ENCODE peak calls at places on chromosomes 1 and 21, in seven cellular contexts. One of them, this sample, is unnamed. For H3K9me3, the result is how much of the 10 kb centered on the place peaks cover.

GRCh38 chr21:23008803-23009202 is 2010.6 kb downstream of the NCAM2 start:
- DNase-seq in CD8-positive, alpha-beta memory T cell: no peak
- DNase-seq in cardiac muscle cell: no peak
- DNase-seq in body of pancreas: no peak
- DNase-seq in CD4-positive, alpha-beta memory T cell: no peak
- DNase-seq in CD8-positive, alpha-beta T cell: no peak
- DNase-seq in stomach: no peak
- DNase-seq in this sample: no peak

GRCh38 chr21:45126085-45126687 is 51.8 kb downstream of the ADARB1 start:
- DNase-seq in CD8-positive, alpha-beta memory T cell: no peak
- DNase-seq in cardiac muscle cell: peak
- DNase-seq in body of pancreas: no peak
- DNase-seq in CD4-positive, alpha-beta memory T cell: no peak
- DNase-seq in CD8-positive, alpha-beta T cell: no peak
- DNase-seq in stomach: no peak
- DNase-seq in this sample: no peak

GRCh38 chr1:14486401-14487110 is 111.9 kb upstream of the KAZN start:
- DNase-seq in CD8-positive, alpha-beta memory T cell: no peak
- DNase-seq in cardiac muscle cell: no peak
- DNase-seq in body of pancreas: peak
- DNase-seq in CD4-positive, alpha-beta memory T cell: no peak
- DNase-seq in CD8-positive, alpha-beta T cell: no peak
- DNase-seq in stomach: no peak
- DNase-seq in this sample: no peak

GRCh38 chr21:44024895-44025353 is 12.8 kb downstream of the TRAPPC10 start:
- DNase-seq in CD8-positive, alpha-beta memory T cell: no peak
- DNase-seq in cardiac muscle cell: no peak
- DNase-seq in body of pancreas: peak
- DNase-seq in CD4-positive, alpha-beta memory T cell: no peak
- DNase-seq in CD8-positive, alpha-beta T cell: no peak
- DNase-seq in stomach: no peak
- DNase-seq in this sample: no peak

GRCh38 chr1:58162952-58163550 is 383.5 kb downstream of the OMA1 start:
- DNase-seq in CD8-positive, alpha-beta memory T cell: no peak
- DNase-seq in cardiac muscle cell: peak
- DNase-seq in body of pancreas: peak
- DNase-seq in CD4-positive, alpha-beta memory T cell: no peak
- DNase-seq in CD8-positive, alpha-beta T cell: no peak
- DNase-seq in stomach: peak
- DNase-seq in this sample: no peak

GRCh38 chr1:111563619-111564018 is 56.0 kb upstream of the RAP1A start:
- DNase-seq in CD8-positive, alpha-beta memory T cell: no peak
- DNase-seq in cardiac muscle cell: no peak
- DNase-seq in body of pancreas: no peak
- DNase-seq in CD4-positive, alpha-beta memory T cell: no peak
- DNase-seq in CD8-positive, alpha-beta T cell: no peak
- DNase-seq in stomach: no peak
- DNase-seq in this sample: no peak

GRCh38 chr1:3785458-3786157 is 10.7 kb downstream of the LRRC47 start:
- DNase-seq in CD8-positive, alpha-beta memory T cell: no peak
- DNase-seq in cardiac muscle cell: peak
- DNase-seq in body of pancreas: no peak
- DNase-seq in CD4-positive, alpha-beta memory T cell: no peak
- DNase-seq in CD8-positive, alpha-beta T cell: no peak
- DNase-seq in stomach: no peak
- DNase-seq in this sample: no peak

GRCh38 chr1:88549536-88549935 is 134.5 kb upstream of the PKN2 start:
- DNase-seq in CD8-positive, alpha-beta memory T cell: no peak
- DNase-seq in cardiac muscle cell: no peak
- DNase-seq in body of pancreas: no peak
- DNase-seq in CD4-positive, alpha-beta memory T cell: no peak
- DNase-seq in CD8-positive, alpha-beta T cell: no peak
- DNase-seq in stomach: no peak
- DNase-seq in this sample: no peak

GRCh38 chr1:217647791-217648190 is 16.6 kb downstream of the SPATA17 start:
- DNase-seq in CD8-positive, alpha-beta memory T cell: no peak
- DNase-seq in cardiac muscle cell: no peak
- DNase-seq in body of pancreas: no peak
- DNase-seq in CD4-positive, alpha-beta memory T cell: no peak
- DNase-seq in CD8-positive, alpha-beta T cell: no peak
- DNase-seq in stomach: no peak
- DNase-seq in this sample: no peak

GRCh38 chr1:183391863-183392262 is 26.3 kb downstream of the NMNAT2 start:
- DNase-seq in CD8-positive, alpha-beta memory T cell: no peak
- DNase-seq in cardiac muscle cell: no peak
- DNase-seq in body of pancreas: no peak
- DNase-seq in CD4-positive, alpha-beta memory T cell: no peak
- DNase-seq in CD8-positive, alpha-beta T cell: no peak
- DNase-seq in stomach: no peak
- DNase-seq in this sample: no peak

GRCh38 chr1:225855503-225856285 is 26.5 kb downstream of the TMEM63A start:
- DNase-seq in CD8-positive, alpha-beta memory T cell: no peak
- DNase-seq in cardiac muscle cell: no peak
- DNase-seq in body of pancreas: no peak
- DNase-seq in CD4-positive, alpha-beta memory T cell: no peak
- DNase-seq in CD8-positive, alpha-beta T cell: no peak
- DNase-seq in stomach: no peak
- DNase-seq in this sample: no peak

GRCh38 chr1:170765712-170766330 is 101.9 kb downstream of the PRRX1 start:
- DNase-seq in CD8-positive, alpha-beta memory T cell: no peak
- DNase-seq in cardiac muscle cell: peak
- DNase-seq in body of pancreas: no peak
- DNase-seq in CD4-positive, alpha-beta memory T cell: no peak
- DNase-seq in CD8-positive, alpha-beta T cell: no peak
- DNase-seq in stomach: no peak
- DNase-seq in this sample: no peak

DNA sequence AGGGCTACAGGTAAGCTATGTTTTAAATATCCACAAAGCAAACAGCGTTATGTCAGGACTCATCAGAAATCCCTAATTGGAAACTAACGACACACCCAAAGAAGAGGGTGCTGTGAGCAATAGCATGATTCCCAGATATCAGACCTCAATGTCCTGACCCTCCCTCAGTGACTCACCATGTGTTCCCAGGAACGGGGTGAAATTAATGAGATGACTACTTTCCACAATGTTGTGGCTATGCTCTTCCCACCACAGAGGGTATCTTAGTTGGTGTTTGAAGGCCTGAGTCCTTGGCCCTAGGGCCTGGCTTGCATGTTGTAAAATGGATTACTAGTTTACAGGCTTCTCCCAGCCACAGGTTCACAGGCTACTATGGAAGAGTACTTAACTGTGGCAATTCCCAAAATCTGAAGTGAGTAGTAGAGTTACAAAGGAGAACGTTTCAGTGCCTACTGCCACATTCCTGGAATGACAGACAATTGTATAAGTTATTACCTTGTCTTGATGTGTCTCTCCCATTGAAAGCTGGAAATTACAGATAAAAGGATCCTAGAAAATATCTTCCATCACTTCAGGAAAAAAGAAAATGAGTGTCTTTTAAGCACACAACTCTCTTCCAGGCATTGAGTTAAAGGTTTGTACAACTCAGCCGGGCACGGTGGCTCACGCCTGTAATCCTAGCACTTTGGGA is 1.7 kb upstream of the KRTAP11-1 start:
- DNase-seq in CD8-positive, alpha-beta memory T cell: no peak
- DNase-seq in cardiac muscle cell: no peak
- DNase-seq in body of pancreas: no peak
- DNase-seq in CD4-positive, alpha-beta memory T cell: no peak
- DNase-seq in CD8-positive, alpha-beta T cell: no peak
- DNase-seq in stomach: no peak
- DNase-seq in this sample: no peak
- H3K9me3 ChIP-seq in CD8-positive, alpha-beta memory T cell: under half
- H3K9me3 ChIP-seq in cardiac muscle cell: under half
- H3K9me3 ChIP-seq in body of pancreas: under half
- H3K9me3 ChIP-seq in CD4-positive, alpha-beta memory T cell: under half
- H3K9me3 ChIP-seq in CD8-positive, alpha-beta T cell: under half
- H3K9me3 ChIP-seq in stomach: under half
- H3K9me3 ChIP-seq in this sample: under half

GRCh38 chr21:28590722-28591121 is 402.0 kb downstream of the LTN1 start:
- DNase-seq in CD8-positive, alpha-beta memory T cell: no peak
- DNase-seq in cardiac muscle cell: no peak
- DNase-seq in body of pancreas: no peak
- DNase-seq in CD4-positive, alpha-beta memory T cell: no peak
- DNase-seq in CD8-positive, alpha-beta T cell: no peak
- DNase-seq in stomach: no peak
- DNase-seq in this sample: no peak

GRCh38 chr21:28592205-28592845 is 400.4 kb downstream of the LTN1 start:
- DNase-seq in CD8-positive, alpha-beta memory T cell: no peak
- DNase-seq in cardiac muscle cell: no peak
- DNase-seq in body of pancreas: no peak
- DNase-seq in CD4-positive, alpha-beta memory T cell: no peak
- DNase-seq in CD8-positive, alpha-beta T cell: no peak
- DNase-seq in stomach: no peak
- DNase-seq in this sample: no peak

GRCh38 chr21:28590026-28590425 is 402.7 kb downstream of the LTN1 start:
- DNase-seq in CD8-positive, alpha-beta memory T cell: no peak
- DNase-seq in cardiac muscle cell: no peak
- DNase-seq in body of pancreas: no peak
- DNase-seq in CD4-positive, alpha-beta memory T cell: no peak
- DNase-seq in CD8-positive, alpha-beta T cell: no peak
- DNase-seq in stomach: no peak
- DNase-seq in this sample: no peak

GRCh38 chr21:28588997-28589396 is 403.7 kb downstream of the LTN1 start:
- DNase-seq in CD8-positive, alpha-beta memory T cell: no peak
- DNase-seq in cardiac muscle cell: no peak
- DNase-seq in body of pancreas: no peak
- DNase-seq in CD4-positive, alpha-beta memory T cell: no peak
- DNase-seq in CD8-positive, alpha-beta T cell: no peak
- DNase-seq in stomach: no peak
- DNase-seq in this sample: no peak

DNA sequence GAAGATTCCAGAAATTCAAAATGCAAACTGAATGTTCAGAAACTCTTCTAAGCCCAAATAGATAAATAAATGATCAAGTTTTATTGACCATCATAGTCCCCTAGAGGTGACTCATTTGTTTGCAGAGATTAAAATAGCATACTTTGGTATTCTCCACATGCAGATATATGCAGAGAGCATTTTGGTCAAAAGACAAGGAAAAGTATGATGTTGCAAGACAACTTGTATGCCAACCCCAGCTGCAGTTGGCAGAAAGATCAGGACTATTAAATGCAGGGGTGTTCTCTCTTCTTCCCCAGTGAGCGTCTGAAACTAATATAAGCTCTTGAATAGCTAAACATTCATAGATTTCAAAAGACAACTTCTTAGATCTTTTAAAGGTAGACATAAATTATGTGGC is 404.9 kb downstream of the LTN1 start:
- DNase-seq in CD8-positive, alpha-beta memory T cell: no peak
- DNase-seq in cardiac muscle cell: no peak
- DNase-seq in body of pancreas: no peak
- DNase-seq in CD4-positive, alpha-beta memory T cell: no peak
- DNase-seq in CD8-positive, alpha-beta T cell: no peak
- DNase-seq in stomach: no peak
- DNase-seq in this sample: no peak
- H3K9me3 ChIP-seq in CD8-positive, alpha-beta memory T cell: under half
- H3K9me3 ChIP-seq in cardiac muscle cell: under half
- H3K9me3 ChIP-seq in body of pancreas: under half
- H3K9me3 ChIP-seq in CD4-positive, alpha-beta memory T cell: under half
- H3K9me3 ChIP-seq in CD8-positive, alpha-beta T cell: under half
- H3K9me3 ChIP-seq in stomach: under half
- H3K9me3 ChIP-seq in this sample: under half

GRCh38 chr21:30436986-30437385 is 3.1 kb upstream of the KRTAP15-1 start:
- DNase-seq in CD8-positive, alpha-beta memory T cell: no peak
- DNase-seq in cardiac muscle cell: no peak
- DNase-seq in body of pancreas: no peak
- DNase-seq in CD4-positive, alpha-beta memory T cell: no peak
- DNase-seq in CD8-positive, alpha-beta T cell: no peak
- DNase-seq in stomach: no peak
- DNase-seq in this sample: no peak
- H3K9me3 ChIP-seq in CD8-positive, alpha-beta memory T cell: under half
- H3K9me3 ChIP-seq in cardiac muscle cell: under half
- H3K9me3 ChIP-seq in body of pancreas: under half
- H3K9me3 ChIP-seq in CD4-positive, alpha-beta memory T cell: under half
- H3K9me3 ChIP-seq in CD8-positive, alpha-beta T cell: under half
- H3K9me3 ChIP-seq in stomach: under half
- H3K9me3 ChIP-seq in this sample: under half

DNA sequence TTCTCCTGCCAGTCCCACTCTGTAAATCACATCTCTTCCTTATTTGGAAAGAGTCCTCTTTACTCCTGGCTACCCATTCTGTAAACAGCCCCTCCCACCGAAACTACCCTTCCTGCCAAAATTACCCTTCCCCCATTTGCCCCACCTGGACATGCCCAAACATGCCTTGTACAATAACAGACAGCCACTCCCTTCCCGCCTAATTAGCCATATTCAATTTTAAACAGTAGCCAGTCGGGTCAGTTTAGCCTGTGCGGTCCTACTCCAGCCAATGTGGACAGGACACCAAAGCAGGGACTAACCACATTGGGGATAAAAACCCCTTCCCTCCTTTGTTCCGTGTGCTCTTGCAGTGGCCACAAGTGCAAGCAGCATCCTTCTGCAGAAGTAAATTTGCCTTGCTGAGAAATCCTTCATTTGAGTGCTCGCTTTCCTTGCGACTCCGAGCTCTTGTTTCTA is 56.3 kb upstream of the MAP10 start:
- DNase-seq in CD8-positive, alpha-beta memory T cell: no peak
- DNase-seq in cardiac muscle cell: no peak
- DNase-seq in body of pancreas: no peak
- DNase-seq in CD4-positive, alpha-beta memory T cell: no peak
- DNase-seq in CD8-positive, alpha-beta T cell: no peak
- DNase-seq in stomach: no peak
- DNase-seq in this sample: no peak
- H3K9me3 ChIP-seq in CD8-positive, alpha-beta memory T cell: under half
- H3K9me3 ChIP-seq in cardiac muscle cell: under half
- H3K9me3 ChIP-seq in body of pancreas: under half
- H3K9me3 ChIP-seq in CD4-positive, alpha-beta memory T cell: under half
- H3K9me3 ChIP-seq in CD8-positive, alpha-beta T cell: under half
- H3K9me3 ChIP-seq in stomach: under half
- H3K9me3 ChIP-seq in this sample: under half

DNA sequence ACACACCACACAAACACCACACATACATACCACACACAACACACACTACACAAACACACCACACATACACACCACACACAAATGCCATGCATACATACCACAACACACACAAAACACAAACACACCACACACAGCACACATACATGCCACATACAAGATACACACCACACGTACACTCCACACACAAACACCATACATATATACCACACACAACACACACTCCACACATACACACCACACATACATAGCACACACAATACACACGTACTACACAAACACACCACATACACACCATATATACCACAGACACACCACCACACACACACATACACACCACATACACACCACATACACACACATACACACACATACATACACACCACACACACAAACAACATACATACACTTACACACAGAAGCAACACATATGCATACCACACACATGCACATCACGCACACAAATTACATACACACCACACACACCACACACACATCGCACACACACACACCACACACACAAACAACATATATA is 1.1 kb upstream of the RAB7B start:
- DNase-seq in CD8-positive, alpha-beta memory T cell: no peak
- DNase-seq in cardiac muscle cell: no peak
- DNase-seq in body of pancreas: no peak
- DNase-seq in CD4-positive, alpha-beta memory T cell: no peak
- DNase-seq in CD8-positive, alpha-beta T cell: no peak
- DNase-seq in stomach: no peak
- DNase-seq in this sample: no peak
- H3K9me3 ChIP-seq in CD8-positive, alpha-beta memory T cell: under half
- H3K9me3 ChIP-seq in cardiac muscle cell: under half
- H3K9me3 ChIP-seq in body of pancreas: under half
- H3K9me3 ChIP-seq in CD4-positive, alpha-beta memory T cell: under half
- H3K9me3 ChIP-seq in CD8-positive, alpha-beta T cell: under half
- H3K9me3 ChIP-seq in stomach: under half
- H3K9me3 ChIP-seq in this sample: under half

This sample was measured in T-helper 17 cell.